ENCODE peak calls at places on chromosomes 11 and 22, in nine cellular contexts. N, X, Q, M, H, B, S, V and F are unnamed samples.

GRCh38 chr11:17719028-17719939 is at the start of gene MYOD1:
- DNase-seq in N (no peak), X (no peak), Q (no peak), M (no peak), H (peak), B (no peak), S (no peak), V (peak), F (no peak)

GRCh38 chr22:41256898-41257260 is 16.1 kb upstream of the CHADL start:
- DNase-seq in N (no peak), X (peak), Q (no peak), M (no peak), H (no peak), B (no peak), S (no peak), V (peak), F (no peak)

GRCh38 chr22:36561291-36561811 is 32.4 kb upstream of the EIF3D start:
- DNase-seq in N (no peak), X (no peak), Q (no peak), M (no peak), H (no peak), B (no peak), S (no peak), V (peak), F (no peak)

GRCh38 chr11:114059984-114060401 is 482 bp downstream of the ZBTB16 start:
- DNase-seq in N (no peak), X (no peak), Q (peak), M (no peak), H (no peak), B (no peak), S (no peak), V (peak), F (no peak)

GRCh38 chr22:29275819-29276565 is 7.9 kb downstream of the EWSR1 start:
- DNase-seq in N (no peak), X (no peak), Q (no peak), M (no peak), H (no peak), B (no peak), S (no peak), V (no peak), F (no peak)

GRCh38 chr11:61963282-61964057 is 4.0 kb downstream of the FTH1 start:
- DNase-seq in N (peak), X (peak), Q (no peak), M (no peak), H (no peak), B (no peak), S (no peak), V (no peak), F (peak)

GRCh38 chr22:37443977-37444376 is 16.7 kb upstream of the ELFN2 start:
- DNase-seq in N (no peak), X (no peak), Q (no peak), M (no peak), H (no peak), B (no peak), S (no peak), V (no peak), F (no peak)

GRCh38 chr22:45217806-45218205 is 22.9 kb downstream of the KIAA0930 start:
- DNase-seq in N (no peak), X (no peak), Q (no peak), M (no peak), H (no peak), B (no peak), S (no peak), V (no peak), F (no peak)

GRCh38 chr22:26398741-26399153 is 30.3 kb upstream of the ASPHD2 start:
- DNase-seq in N (peak), X (peak), Q (peak), M (peak), H (peak), B (peak), S (peak), V (peak), F (peak)

GRCh38 chr11:68677432-68677831 is 6.9 kb upstream of the GAL start:
- DNase-seq in N (no peak), X (peak), Q (no peak), M (no peak), H (no peak), B (no peak), S (no peak), V (peak), F (no peak)

GRCh38 chr11:119372260-119373058 is 9.0 kb downstream of the USP2 start:
- DNase-seq in N (no peak), X (no peak), Q (no peak), M (no peak), H (no peak), B (no peak), S (no peak), V (no peak), F (no peak)

GRCh38 chr22:20093437-20093836 is 13.4 kb downstream of the DGCR8 start:
- DNase-seq in N (peak), X (no peak), Q (no peak), M (no peak), H (no peak), B (no peak), S (no peak), V (no peak), F (peak)

GRCh38 chr22:23549198-23549595 is 30.9 kb downstream of the IGLL1 start:
- DNase-seq in N (no peak), X (no peak), Q (no peak), M (no peak), H (no peak), B (no peak), S (no peak), V (no peak), F (no peak)

GRCh38 chr22:48486163-48486957 is 1341.3 kb downstream of the BRD1 start:
- DNase-seq in N (no peak), X (no peak), Q (no peak), M (no peak), H (no peak), B (no peak), S (no peak), V (no peak), F (no peak)

GRCh38 chr11:11572386-11572785 is 49.4 kb downstream of the GALNT18 start:
- DNase-seq in N (no peak), X (no peak), Q (no peak), M (no peak), H (no peak), B (no peak), S (no peak), V (no peak), F (no peak)

GRCh38 chr11:22082178-22082577 is 110.7 kb upstream of the ANO5 start:
- DNase-seq in N (no peak), X (no peak), Q (no peak), M (no peak), H (no peak), B (no peak), S (no peak), V (no peak), F (no peak)

GRCh38 chr11:134207538-134208239 is 16.1 kb downstream of the NCAPD3 start:
- DNase-seq in N (no peak), X (no peak), Q (peak), M (no peak), H (peak), B (peak), S (peak), V (peak), F (no peak)

GRCh38 chr22:37229805-37230672 is 14.0 kb downstream of the RAC2 start:
- DNase-seq in N (no peak), X (no peak), Q (peak), M (no peak), H (no peak), B (peak), S (no peak), V (no peak), F (no peak)